ENCODE peak calls at places on chromosomes 16 and 17, in four cellular contexts. N is left kidney, Q is HT1080, B is MCF 10A. J is an unnamed sample.

GRCh38 chr17:55264640-55265298 is at the start of gene HLF:
- DNase-seq in N (peak; percentile 93), Q (peak; percentile 53), B (peak; percentile 47), J (no peak)

GRCh38 chr16:78984324-78984723 is 616.2 kb downstream of the MAF start:
- DNase-seq in N (no peak), Q (no peak), B (peak; percentile 61), J (no peak)

GRCh38 chr17:60077672-60078519 is 825 bp downstream of the HEATR6 start:
- DNase-seq in N (peak; percentile 27), Q (no peak), B (no peak), J (peak; percentile 22)

GRCh38 chr17:48952904-48953303 is 8.3 kb upstream of the SNF8 start:
- DNase-seq in N (no peak), Q (no peak), B (no peak), J (no peak)

GRCh38 chr16:17331071-17331521 is 139.7 kb downstream of the XYLT1 start:
- DNase-seq in N (no peak), Q (no peak), B (no peak), J (no peak)

GRCh38 chr17:62804822-62805221 is 3.3 kb downstream of the MARCHF10 start:
- DNase-seq in N (no peak), Q (peak; percentile 81), B (peak; percentile 70), J (peak; percentile 73)

GRCh38 chr16:20674684-20675487 is 22.6 kb downstream of the ACSM1 start:
- DNase-seq in N (peak; percentile 75), Q (no peak), B (no peak), J (peak; percentile 15)

GRCh38 chr16:50604065-50604418 is 55.8 kb downstream of the NKD1 start:
- DNase-seq in N (no peak), Q (no peak), B (no peak), J (no peak)

GRCh38 chr17:61464121-61464905 is 12.1 kb downstream of the TBX4 start:
- DNase-seq in N (no peak), Q (no peak), B (no peak), J (no peak)

GRCh38 chr17:4708436-4708835 is 2.0 kb upstream of the ARRB2 start:
- DNase-seq in N (peak; percentile 27), Q (peak; percentile 18), B (peak; percentile 24), J (no peak)

GRCh38 chr17:79476074-79476473 is 134.8 kb downstream of the RBFOX3 start:
- DNase-seq in N (no peak), Q (no peak), B (no peak), J (no peak)

GRCh38 chr17:16922386-16923096 is 49.4 kb downstream of the TNFRSF13B start:
- DNase-seq in N (no peak), Q (no peak), B (peak; percentile 22), J (peak; percentile 17)

GRCh38 chr17:37110012-37110701 is 161.4 kb downstream of the AATF start:
- DNase-seq in N (no peak), Q (no peak), B (no peak), J (no peak)

GRCh38 chr17:40703652-40704051 is at the start of gene KRT24:
- DNase-seq in N (no peak), Q (no peak), B (no peak), J (no peak)

GRCh38 chr16:68298907-68299515 is 11.7 kb downstream of the SLC7A6OS start:
- DNase-seq in N (no peak), Q (peak; percentile 36), B (peak; percentile 50), J (peak; percentile 38)

GRCh38 chr16:491225-491919 is 36.1 kb upstream of the CAPN15 start:
- DNase-seq in N (peak; percentile 83), Q (no peak), B (no peak), J (no peak)

GRCh38 chr17:79027925-79028491 is 4.0 kb downstream of the C1QTNF1 start:
- DNase-seq in N (no peak), Q (peak; percentile 65), B (peak; percentile 94), J (peak; percentile 50)

GRCh38 chr17:46074540-46074939 is 75.5 kb downstream of the STH start:
- DNase-seq in N (no peak), Q (no peak), B (no peak), J (no peak)

GRCh38 chr17:26731005-26731921 is 562.7 kb upstream of the WSB1 start:
- DNase-seq in N (no peak), Q (no peak), B (no peak), J (no peak)

GRCh38 chr16:66240088-66240487 is 126.4 kb upstream of the CDH5 start:
- DNase-seq in N (no peak), Q (no peak), B (no peak), J (no peak)

GRCh38 chr17:33292184-33292980 is 713 bp downstream of the ASIC2 start:
- DNase-seq in N (peak; percentile 85), Q (no peak), B (no peak), J (no peak)

GRCh38 chr16:77442078-77442477 is 7.2 kb upstream of the ADAMTS18 start:
- DNase-seq in N (no peak), Q (no peak), B (no peak), J (no peak)

GRCh38 chr16:48053346-48053745 is 102.4 kb downstream of the ABCC12 start:
- DNase-seq in N (peak; percentile 79), Q (peak; percentile 26), B (peak; percentile 27), J (peak; percentile 73)

GRCh38 chr16:18050234-18050633 is 286.3 kb downstream of the NPIPA8 start:
- DNase-seq in N (no peak), Q (no peak), B (no peak), J (no peak)

GRCh38 chr17:4161179-4161559 is 18.2 kb downstream of the CYB5D2 start:
- DNase-seq in N (no peak), Q (peak; percentile 74), B (peak; percentile 96), J (peak; percentile 90)

J was measured in renal cortical epithelial cell.